ENCODE peak calls at places on chromosomes 16 and 17, in seven cellular contexts. B, N, T, K, H, Q and Y are unnamed samples.
A peak's percentile ranks its signal among the peaks of the same experiment; 100 is the strongest.

GRCh38 chr16:81752225-81752875 is 26.7 kb upstream of the PLCG2 start:
- DNase-seq in B (peak; percentile 52), N (no peak), T (no peak), K (no peak), H (peak; percentile 53), Q (peak; percentile 70), Y (peak; percentile 10)

GRCh38 chr17:69581061-69581955 is 166.8 kb downstream of the MAP2K6 start:
- DNase-seq in B (no peak), N (no peak), T (no peak), K (peak; percentile 47), H (no peak), Q (no peak), Y (no peak)

GRCh38 chr17:60311936-60312335 is 80.0 kb downstream of the USP32 start:
- DNase-seq in B (no peak), N (peak; percentile 86), T (no peak), K (peak; percentile 77), H (peak; percentile 32), Q (no peak), Y (peak; percentile 61)

GRCh38 chr16:49491736-49492089 is 118.1 kb downstream of the C16orf78 start:
- DNase-seq in B (no peak), N (no peak), T (no peak), K (no peak), H (no peak), Q (peak; percentile 44), Y (peak; percentile 30)

GRCh38 chr16:81551141-81551808 is 106.7 kb downstream of the CMIP start:
- DNase-seq in B (no peak), N (peak; percentile 30), T (no peak), K (peak; percentile 70), H (no peak), Q (no peak), Y (peak; percentile 56)

GRCh38 chr16:19396555-19397011 is 21.1 kb upstream of the TMC5 start:
- DNase-seq in B (peak; percentile 87), N (no peak), T (no peak), K (no peak), H (peak; percentile 21), Q (no peak), Y (no peak)

GRCh38 chr16:23920446-23920845 is 84.7 kb downstream of the PRKCB start:
- DNase-seq in B (no peak), N (no peak), T (no peak), K (no peak), H (no peak), Q (no peak), Y (no peak)

GRCh38 chr17:2547176-2547575 is 35.5 kb upstream of the METTL16 start:
- DNase-seq in B (no peak), N (peak; percentile 15), T (no peak), K (peak; percentile 7), H (no peak), Q (no peak), Y (peak; percentile 55)

GRCh38 chr17:20127660-20128413 is 118.7 kb downstream of the SPECC1 start:
- DNase-seq in B (no peak), N (no peak), T (peak; percentile 24), K (peak; percentile 94), H (no peak), Q (no peak), Y (peak; percentile 59)

GRCh38 chr16:54632322-54632721 is 298.3 kb upstream of the IRX5 start:
- DNase-seq in B (no peak), N (no peak), T (no peak), K (no peak), H (no peak), Q (no peak), Y (no peak)

GRCh38 chr16:68756250-68757051 is 19.4 kb downstream of the CDH1 start:
- DNase-seq in B (peak; percentile 70), N (peak; percentile 17), T (no peak), K (no peak), H (peak; percentile 69), Q (no peak), Y (no peak)

GRCh38 chr17:46733837-46734516 is 84.5 kb downstream of the WNT3 start:
- DNase-seq in B (no peak), N (peak; percentile 43), T (no peak), K (peak; percentile 69), H (no peak), Q (no peak), Y (no peak)

GRCh38 chr17:72788950-72789585 is 303.4 kb downstream of the SLC39A11 start:
- DNase-seq in B (no peak), N (peak; percentile 39), T (no peak), K (peak; percentile 54), H (no peak), Q (no peak), Y (peak; percentile 71)

GRCh38 chr16:87816507-87817100 is 50.8 kb upstream of the KLHDC4 start:
- DNase-seq in B (no peak), N (no peak), T (no peak), K (no peak), H (no peak), Q (no peak), Y (no peak)

GRCh38 chr16:88882358-88883030 is 16.0 kb upstream of the PABPN1L start:
- DNase-seq in B (peak; percentile 63), N (no peak), T (no peak), K (no peak), H (peak; percentile 53), Q (no peak), Y (no peak)

GRCh38 chr16:87000007-87000406 is 317.2 kb downstream of the C16orf95 start:
- DNase-seq in B (no peak), N (no peak), T (no peak), K (no peak), H (no peak), Q (no peak), Y (no peak)

GRCh38 chr17:2011421-2012371 is 13.4 kb downstream of the RTN4RL1 start:
- DNase-seq in B (peak; percentile 73), N (peak; percentile 78), T (no peak), K (no peak), H (peak; percentile 85), Q (peak; percentile 56), Y (peak; percentile 54)

GRCh38 chr17:4492762-4493561 is 5.7 kb upstream of the SPNS2 start:
- DNase-seq in B (peak; percentile 70), N (peak; percentile 16), T (no peak), K (peak; percentile 28), H (no peak), Q (no peak), Y (peak; percentile 41)

GRCh38 chr17:50117202-50118040 is 12.5 kb downstream of the SAMD14 start:
- DNase-seq in B (peak; percentile 74), N (peak; percentile 50), T (no peak), K (peak; percentile 35), H (no peak), Q (no peak), Y (peak; percentile 56)
- H3K4me3 ChIP-seq in B (peak overlapping the region; percentile 41), N (peak overlapping the region; percentile 5), T (no peak overlapping the region), K (no peak overlapping the region), H (no peak overlapping the region), Q (peak overlapping the region; percentile 8), Y (no peak overlapping the region)

GRCh38 chr16:71808593-71809449 is at the start of gene AP1G1:
- DNase-seq in B (peak; percentile 95), N (peak; percentile 99), T (peak; percentile 92), K (peak; percentile 99), H (peak; percentile 95), Q (peak; percentile 94), Y (peak; percentile 99)

GRCh38 chr16:71807905-71808592 is 585 bp downstream of the AP1G1 start:
- DNase-seq in B (no peak), N (peak; percentile 23), T (no peak), K (peak; percentile 21), H (peak; percentile 19), Q (no peak), Y (peak; percentile 38)

GRCh38 chr16:71811261-71811803 is 2.7 kb upstream of the AP1G1 start:
- DNase-seq in B (no peak), N (no peak), T (no peak), K (peak; percentile 60), H (peak; percentile 9), Q (no peak), Y (peak; percentile 58)
- TF ChIP-seq CTCF in B (no peak), N (no peak), T (no peak), K (no peak), H (no peak), Q (no peak), Y (no peak)

GRCh38 chr17:49567871-49568694 is 7.6 kb upstream of the NXPH3 start:
- DNase-seq in B (peak; percentile 93), N (peak; percentile 74), T (no peak), K (peak; percentile 66), H (peak; percentile 83), Q (peak; percentile 92), Y (peak; percentile 80)
- H3K4me3 ChIP-seq in B (peak overlapping the region; percentile 51), N (peak overlapping the region; percentile 50), T (peak overlapping the region; percentile 54), K (peak overlapping the region; percentile 25), H (no peak overlapping the region), Q (peak overlapping the region; percentile 49), Y (peak overlapping the region; percentile 50)

GRCh38 chr17:45231481-45232116 is 9.9 kb downstream of the FMNL1 start:
- DNase-seq in B (peak; percentile 56), N (no peak), T (no peak), K (no peak), H (no peak), Q (no peak), Y (peak; percentile 22)
- TF ChIP-seq CTCF in B (no peak), N (peak; percentile 31), T (peak; percentile 45), K (peak; percentile 29), H (no peak), Q (no peak), Y (peak; percentile 58)

GRCh38 chr17:48588074-48588415 is 2.0 kb downstream of the HOXB3 start:
- DNase-seq in B (no peak), N (no peak), T (no peak), K (no peak), H (no peak), Q (no peak), Y (no peak)
- H3K4me3 ChIP-seq in B (peak overlapping the region; percentile 55), N (no peak overlapping the region), T (peak overlapping the region; percentile 76), K (peak overlapping the region; percentile 91), H (no peak overlapping the region), Q (no peak overlapping the region), Y (no peak overlapping the region)

GRCh38 chr16:73730496-73731090 is 566.0 kb upstream of the PSMD7 start:
- DNase-seq in B (no peak), N (no peak), T (no peak), K (no peak), H (no peak), Q (no peak), Y (no peak)
- TF ChIP-seq CTCF in B (no peak), N (no peak), T (no peak), K (no peak), H (no peak), Q (no peak), Y (no peak)

GRCh38 chr16:14020141-14020540 is 51.0 kb upstream of the MRTFB start:
- DNase-seq in B (no peak), N (no peak), T (no peak), K (no peak), H (no peak), Q (no peak), Y (no peak)
- H3K4me3 ChIP-seq in B (no peak overlapping the region), N (no peak overlapping the region), T (no peak overlapping the region), K (no peak overlapping the region), H (no peak overlapping the region), Q (no peak overlapping the region), Y (no peak overlapping the region)

GRCh38 chr17:58886514-58886913 is 130.9 kb downstream of the PPM1E start:
- DNase-seq in B (no peak), N (no peak), T (no peak), K (no peak), H (no peak), Q (no peak), Y (no peak)
- TF ChIP-seq CTCF in B (no peak), N (no peak), T (no peak), K (no peak), H (no peak), Q (no peak), Y (no peak)